ENCODE peak calls at places on chromosomes 13 and 19, in ten cellular contexts. J, O, A, C, S, D, Q, R, F and I are unnamed samples. For H3K36me3, the result is how much of the 10 kb centered on the place peaks cover.

GRCh38 chr13:77305276-77305675 is 21.6 kb downstream of the MYCBP2 start:
- DNase-seq in J (no peak), O (no peak), A (no peak), C (no peak), S (peak), D (no peak), Q (no peak), R (no peak), F (no peak), I (no peak)

GRCh38 chr13:83546476-83546875 is 335.8 kb downstream of the SLITRK1 start:
- DNase-seq in J (no peak), O (no peak), A (no peak), C (no peak), S (no peak), D (no peak), Q (no peak), R (no peak), F (no peak), I (no peak)

GRCh38 chr19:11378319-11379189 is 4.1 kb downstream of the SWSAP1 start:
- DNase-seq in J (peak), O (peak), A (peak), C (peak), S (peak), D (peak), Q (peak), R (no peak), F (peak), I (no peak)

GRCh38 chr19:14959263-14959662 is 18.0 kb downstream of the OR7C2 start:
- DNase-seq in J (no peak), O (no peak), A (no peak), C (no peak), S (no peak), D (no peak), Q (no peak), R (no peak), F (no peak), I (no peak)

GRCh38 chr13:99281811-99282263 is 23.7 kb upstream of the GPR18 start:
- DNase-seq in J (peak), O (peak), A (no peak), C (peak), S (no peak), D (no peak), Q (no peak), R (peak), F (no peak), I (no peak)

GRCh38 chr19:53904909-53905308 is 4.2 kb upstream of the CACNG7 start:
- DNase-seq in J (no peak), O (no peak), A (no peak), C (no peak), S (no peak), D (no peak), Q (no peak), R (no peak), F (no peak), I (no peak)

GRCh38 chr19:3095375-3096191 is 1.4 kb downstream of the GNA11 start:
- DNase-seq in J (peak), O (peak), A (no peak), C (peak), S (no peak), D (no peak), Q (no peak), R (no peak), F (peak), I (no peak)

GRCh38 chr13:105410602-105411001 is 1124.9 kb downstream of the EFNB2 start:
- DNase-seq in J (peak), O (peak), A (peak), C (peak), S (no peak), D (peak), Q (peak), R (no peak), F (peak), I (no peak)

GRCh38 chr13:73140804-73141203 is 82.0 kb downstream of the KLF5 start:
- DNase-seq in J (no peak), O (no peak), A (no peak), C (no peak), S (no peak), D (no peak), Q (no peak), R (no peak), F (no peak), I (no peak)

GRCh38 chr13:30780338-30780981 is 45.1 kb downstream of the ALOX5AP start:
- DNase-seq in J (no peak), O (no peak), A (no peak), C (no peak), S (no peak), D (no peak), Q (no peak), R (no peak), F (no peak), I (no peak)

GRCh38 chr19:10640361-10640760 is 13.8 kb upstream of the ILF3 start:
- DNase-seq in J (no peak), O (peak), A (no peak), C (peak), S (no peak), D (no peak), Q (no peak), R (no peak), F (no peak), I (no peak)

GRCh38 chr19:50325310-50326100 is 3.7 kb downstream of the KCNC3 start:
- DNase-seq in J (peak), O (peak), A (peak), C (peak), S (peak), D (peak), Q (peak), R (no peak), F (peak), I (no peak)

GRCh38 chr13:111115841-111116500 is 861 bp downstream of the ARHGEF7 start:
- DNase-seq in J (peak), O (peak), A (peak), C (peak), S (no peak), D (peak), Q (no peak), R (no peak), F (peak), I (no peak)

GRCh38 chr13:113630296-113630695 is 27.7 kb downstream of the ATP4B start:
- DNase-seq in J (no peak), O (no peak), A (no peak), C (peak), S (no peak), D (no peak), Q (no peak), R (no peak), F (no peak), I (no peak)

GRCh38 chr19:5099822-5100221 is 130.9 kb downstream of the KDM4B start:
- DNase-seq in J (no peak), O (no peak), A (peak), C (no peak), S (peak), D (no peak), Q (no peak), R (no peak), F (no peak), I (no peak)

GRCh38 chr13:110307697-110308376 is 753 bp downstream of the COL4A2 start:
- DNase-seq in J (no peak), O (no peak), A (peak), C (peak), S (no peak), D (peak), Q (no peak), R (peak), F (peak), I (no peak)

GRCh38 chr19:39843919-39844793 is 2.0 kb downstream of the FBL start:
- DNase-seq in J (no peak), O (no peak), A (peak), C (no peak), S (peak), D (peak), Q (no peak), R (no peak), F (no peak), I (no peak)

DNA sequence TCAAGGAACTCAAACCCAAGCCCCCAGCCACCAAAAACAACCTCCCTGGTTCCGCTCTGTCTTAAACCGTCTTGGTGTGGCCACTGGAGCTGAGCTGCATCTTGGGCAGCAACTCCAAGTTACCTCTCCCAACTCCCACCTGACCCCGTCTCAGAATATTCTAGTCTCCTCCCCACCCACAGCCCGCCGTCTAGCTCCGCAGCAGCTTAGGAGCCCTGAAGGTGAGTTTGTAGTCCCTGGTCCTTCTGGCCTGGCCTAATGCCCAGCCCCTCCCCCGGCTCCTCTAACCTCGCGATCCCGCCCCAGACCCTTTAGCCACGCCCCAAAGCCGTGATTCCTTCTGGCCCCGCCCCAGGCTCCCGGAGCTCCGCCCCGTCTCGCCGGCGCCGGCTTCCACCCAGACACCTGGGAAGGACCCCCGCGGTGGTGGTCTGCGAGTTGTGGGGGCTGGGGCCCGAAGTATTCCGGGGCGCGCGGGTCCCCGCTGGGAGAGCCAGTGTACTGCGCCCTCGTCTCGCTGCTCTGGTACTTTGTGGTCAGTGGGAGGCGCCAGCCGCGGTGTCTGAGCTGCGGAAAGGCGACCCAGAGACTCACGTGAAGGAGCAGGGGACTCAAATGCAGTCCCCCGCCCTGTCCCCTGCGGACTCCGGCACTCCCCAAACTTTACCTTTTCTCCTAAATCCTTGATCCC is 2.5 kb upstream of the LHB start:
- DNase-seq in J (peak), O (peak), A (peak), C (peak), S (peak), D (peak), Q (peak), R (no peak), F (peak), I (no peak)
- H3K4me3 ChIP-seq in J (peak), O (peak), A (peak), C (no peak), S (no peak), D (peak), Q (peak), R (peak), F (no peak), I (peak)

GRCh38 chr13:28817204-28817603 is 2.9 kb upstream of the MTUS2 start:
- DNase-seq in J (no peak), O (no peak), A (no peak), C (no peak), S (no peak), D (no peak), Q (no peak), R (no peak), F (no peak), I (no peak)
- TF ChIP-seq CTCF in J (no peak), O (no peak), A (no peak), C (no peak), S (no peak), D (no peak), Q (no peak), R (no peak), F (peak), I (no peak)

GRCh38 chr19:58388175-58388526 is 1.1 kb downstream of the RPS5 start:
- DNase-seq in J (no peak), O (no peak), A (no peak), C (no peak), S (no peak), D (no peak), Q (no peak), R (no peak), F (no peak), I (no peak)
- H3K36me3 ChIP-seq in J (under half), O (under half), A (under half), C (under half), S (half or more), D (under half), Q (under half), R (under half), F (under half), I (under half)

GRCh38 chr19:16070366-16070990 is 5.8 kb upstream of the TPM4 start:
- DNase-seq in J (peak), O (peak), A (no peak), C (peak), S (peak), D (no peak), Q (peak), R (peak), F (no peak), I (no peak)

GRCh38 chr19:16066611-16067104 is 9.6 kb upstream of the TPM4 start:
- DNase-seq in J (peak), O (peak), A (peak), C (peak), S (peak), D (peak), Q (peak), R (no peak), F (no peak), I (no peak)

GRCh38 chr19:16067205-16067938 is 8.9 kb upstream of the TPM4 start:
- DNase-seq in J (peak), O (peak), A (peak), C (peak), S (no peak), D (peak), Q (peak), R (peak), F (no peak), I (no peak)

GRCh38 chr19:16069813-16070365 is 6.4 kb upstream of the TPM4 start:
- DNase-seq in J (no peak), O (peak), A (no peak), C (peak), S (no peak), D (no peak), Q (no peak), R (no peak), F (no peak), I (no peak)

DNA sequence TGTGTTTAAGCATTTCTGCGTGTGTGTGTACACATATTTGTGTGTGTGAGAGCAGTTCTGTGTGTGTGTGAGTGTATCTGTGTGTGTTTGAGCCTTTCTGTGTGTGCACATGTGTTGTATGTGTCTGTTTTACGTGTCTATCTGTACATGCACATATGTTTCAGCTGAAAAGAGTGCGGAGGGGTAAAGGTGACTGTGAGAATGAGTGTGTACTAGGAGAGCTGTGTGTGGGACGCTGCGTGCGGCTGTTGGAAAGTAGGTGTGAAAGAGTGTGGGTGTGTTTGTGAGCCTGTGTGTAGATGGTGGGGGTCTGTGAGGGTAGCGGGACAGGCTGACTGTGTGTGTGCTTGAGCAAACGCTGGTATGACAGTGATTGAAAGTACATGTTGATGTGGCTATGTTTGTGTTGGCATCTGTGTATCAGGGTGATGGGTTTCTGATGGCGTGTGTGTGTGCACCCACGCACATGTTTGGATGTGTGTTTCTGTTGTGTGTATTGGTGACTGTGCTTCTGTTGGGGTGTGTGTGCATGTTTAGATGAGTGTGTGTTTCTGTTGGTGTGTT is 7.5 kb upstream of the TPM4 start:
- DNase-seq in J (no peak), O (no peak), A (no peak), C (peak), S (no peak), D (no peak), Q (no peak), R (no peak), F (no peak), I (no peak)
- H3K4me3 ChIP-seq in J (no peak), O (peak), A (peak), C (no peak), S (no peak), D (peak), Q (peak), R (no peak), F (no peak), I (no peak)

GRCh38 chr19:459724-460511 is 915 bp downstream of the SHC2 start:
- DNase-seq in J (peak), O (peak), A (peak), C (peak), S (no peak), D (peak), Q (peak), R (peak), F (peak), I (no peak)
- TF ChIP-seq CTCF in J (no peak), O (no peak), A (no peak), C (no peak), S (no peak), D (no peak), Q (no peak), R (no peak), F (no peak), I (no peak)

GRCh38 chr19:16569609-16570320 is 2.5 kb downstream of the SLC35E1 start:
- DNase-seq in J (no peak), O (no peak), A (no peak), C (no peak), S (no peak), D (no peak), Q (peak), R (no peak), F (no peak), I (no peak)
- H3K36me3 ChIP-seq in J (under half), O (under half), A (under half), C (under half), S (half or more), D (under half), Q (under half), R (under half), F (under half), I (under half)

GRCh38 chr19:13007292-13008045 is 12.2 kb downstream of the NFIX start:
- DNase-seq in J (peak), O (no peak), A (peak), C (peak), S (no peak), D (no peak), Q (peak), R (peak), F (no peak), I (no peak)
- H3K4me3 ChIP-seq in J (no peak), O (no peak), A (no peak), C (no peak), S (no peak), D (no peak), Q (peak), R (no peak), F (no peak), I (no peak)

GRCh38 chr13:45365558-45365885 is 24.5 kb upstream of the TPT1 start:
- DNase-seq in J (no peak), O (no peak), A (no peak), C (no peak), S (no peak), D (no peak), Q (no peak), R (no peak), F (no peak), I (no peak)
- TF ChIP-seq CTCF in J (no peak), O (no peak), A (no peak), C (no peak), S (no peak), D (no peak), Q (no peak), R (no peak), F (no peak), I (no peak)

GRCh38 chr19:48986211-48986610 is 6.9 kb downstream of the GYS1 start:
- DNase-seq in J (no peak), O (no peak), A (no peak), C (no peak), S (no peak), D (no peak), Q (no peak), R (no peak), F (no peak), I (no peak)
- H3K36me3 ChIP-seq in J (under half), O (under half), A (under half), C (under half), S (under half), D (half or more), Q (under half), R (half or more), F (under half), I (under half)

GRCh38 chr19:43575955-43576451 is 402 bp downstream of the PINLYP start:
- DNase-seq in J (no peak), O (no peak), A (no peak), C (peak), S (no peak), D (no peak), Q (no peak), R (no peak), F (no peak), I (no peak)
- H3K4me3 ChIP-seq in J (peak), O (peak), A (no peak), C (no peak), S (peak), D (peak), Q (peak), R (peak), F (peak), I (peak)